ENCODE peak calls at places on chromosomes 7 and 10, in seven cellular contexts. O is left ventricle myocardium inferior; V is stimulated activated CD4-positive, alpha-beta T cell treated with anti-CD3 and anti-CD28 coated beads, Interleukin-4, amount 100 ng/mL, for 1 hour; K is adrenal gland; T is psoas muscle; E is posterior cingulate gyrus; U is COR-L47. G is an unnamed sample.

GRCh38 chr7:24963218-24963617 is 16.8 kb downstream of the OSBPL3 start:
- DNase-seq in V (no peak), T (peak), U (no peak), E (peak), K (peak), O (no peak), G (peak)

GRCh38 chr7:104207348-104207730 is 474 bp downstream of the ORC5 start:
- DNase-seq in K (no peak), O (no peak), U (no peak), E (no peak), T (no peak), V (no peak), G (no peak)

GRCh38 chr7:104327963-104328307 is 468 bp upstream of the LHFPL3 start:
- DNase-seq in E (peak), O (no peak), T (no peak), V (no peak), K (no peak), U (no peak), G (no peak)

GRCh38 chr7:44534501-44534900 is 6.6 kb downstream of the NPC1L1 start:
- DNase-seq in T (no peak), U (peak), E (no peak), K (no peak), V (peak), O (no peak), G (no peak)

GRCh38 chr10:104331208-104331838 is 6.9 kb downstream of the ITPRIP start:
- DNase-seq in U (peak), K (no peak), V (no peak), E (peak), O (no peak), T (no peak), G (peak)

GRCh38 chr10:22265839-22266537 is 48.2 kb upstream of the EBLN1 start:
- DNase-seq in U (no peak), E (no peak), V (no peak), O (no peak), T (no peak), K (no peak), G (no peak)

GRCh38 chr10:101683226-101683625 is 11.7 kb downstream of the FBXW4 start:
- DNase-seq in O (no peak), V (no peak), K (no peak), U (no peak), E (no peak), T (no peak), G (no peak)

GRCh38 chr7:94632338-94633024 is 23.5 kb downstream of the SGCE start:
- DNase-seq in V (no peak), T (no peak), O (no peak), E (no peak), K (no peak), U (peak), G (no peak)

GRCh38 chr10:50222199-50222598 is 29.1 kb downstream of the ASAH2 start:
- DNase-seq in K (no peak), V (no peak), T (no peak), O (no peak), U (no peak), E (no peak), G (no peak)

GRCh38 chr10:52488606-52489485 is 174.8 kb downstream of the DKK1 start:
- DNase-seq in T (no peak), U (no peak), O (no peak), V (no peak), K (no peak), E (no peak), G (no peak)

GRCh38 chr10:88657901-88658300 is 6.3 kb upstream of the LIPF start:
- DNase-seq in E (no peak), O (no peak), U (no peak), V (no peak), K (no peak), T (no peak), G (no peak)

GRCh38 chr10:23693895-23694294 is 255.0 kb downstream of the OTUD1 start:
- DNase-seq in U (no peak), T (no peak), E (peak), V (no peak), K (no peak), O (no peak), G (no peak)

GRCh38 chr10:128147064-128147463 is 20.8 kb upstream of the MKI67 start:
- DNase-seq in O (no peak), U (no peak), E (no peak), K (no peak), T (no peak), V (peak), G (no peak)

GRCh38 chr7:69598487-69599148 is 343 bp downstream of the AUTS2 start:
- DNase-seq in U (no peak), K (no peak), E (peak), T (peak), O (no peak), V (no peak), G (peak)

GRCh38 chr7:147646568-147646967 is 944.0 kb upstream of the C7orf33 start:
- DNase-seq in V (no peak), E (no peak), O (no peak), K (no peak), T (no peak), U (no peak), G (no peak)

GRCh38 chr7:2760098-2760889 is 72.3 kb downstream of the AMZ1 start:
- DNase-seq in E (peak), U (peak), V (no peak), O (peak), T (peak), K (peak), G (peak)

GRCh38 chr7:137245186-137245585 is 98.3 kb downstream of the PTN start:
- DNase-seq in V (no peak), U (no peak), T (no peak), K (no peak), O (no peak), E (no peak), G (no peak)

GRCh38 chr10:11081413-11081812 is 63.7 kb downstream of the CELF2 start:
- DNase-seq in O (no peak), K (no peak), V (no peak), E (no peak), T (no peak), U (no peak), G (no peak)

GRCh38 chr10:8060010-8060703 is 5.7 kb downstream of the GATA3 start:
- DNase-seq in K (no peak), T (no peak), O (no peak), V (peak), E (no peak), U (no peak), G (no peak)

GRCh38 chr10:130737622-130738021 is 573.9 kb downstream of the TCERG1L start:
- DNase-seq in O (no peak), U (no peak), V (no peak), T (no peak), E (no peak), K (no peak), G (no peak)

GRCh38 chr10:32446701-32447406 is 914 bp downstream of the CCDC7 start:
- DNase-seq in V (no peak), K (peak), T (no peak), E (no peak), O (no peak), U (peak), G (no peak)

GRCh38 chr7:97971120-97971989 is 18.6 kb downstream of the OCM2 start:
- DNase-seq in O (no peak), U (no peak), K (no peak), E (no peak), T (no peak), V (peak), G (no peak)